ENCODE peak calls at places on chromosome 15, in ten cellular contexts. One of them, this sample, is unnamed.
A peak's percentile ranks its signal among the peaks of the same experiment; 100 is the strongest.

GRCh38 chr15:60616628-60617027 is 137.7 kb upstream of the ICE2 start:
- DNase-seq in ovary: no peak
- DNase-seq in IMR-90: no peak
- DNase-seq in sigmoid colon: no peak
- DNase-seq in adrenal gland: no peak
- DNase-seq in fibroblast of pulmonary artery: no peak
- DNase-seq in dorsolateral prefrontal cortex: no peak
- DNase-seq in astrocyte of the spinal cord: no peak
- DNase-seq in psoas muscle: no peak
- DNase-seq in A549: no peak
- DNase-seq in this sample: no peak

GRCh38 chr15:91100561-91101355 is 701 bp downstream of the SV2B start:
- DNase-seq in ovary: no peak
- DNase-seq in IMR-90: peak; percentile 7
- DNase-seq in sigmoid colon: no peak
- DNase-seq in adrenal gland: no peak
- DNase-seq in fibroblast of pulmonary artery: peak; percentile 21
- DNase-seq in dorsolateral prefrontal cortex: no peak
- DNase-seq in astrocyte of the spinal cord: peak; percentile 19
- DNase-seq in psoas muscle: no peak
- DNase-seq in A549: no peak
- DNase-seq in this sample: peak; percentile 14

GRCh38 chr15:23467110-23467600 is 20.1 kb upstream of the GOLGA6L2 start:
- DNase-seq in ovary: no peak
- DNase-seq in IMR-90: peak; percentile 11
- DNase-seq in sigmoid colon: no peak
- DNase-seq in adrenal gland: no peak
- DNase-seq in fibroblast of pulmonary artery: peak; percentile 55
- DNase-seq in dorsolateral prefrontal cortex: no peak
- DNase-seq in astrocyte of the spinal cord: peak; percentile 21
- DNase-seq in psoas muscle: no peak
- DNase-seq in A549: peak; percentile 65
- DNase-seq in this sample: peak; percentile 53

GRCh38 chr15:79943820-79944219 is 27.2 kb downstream of the BCL2A1 start:
- DNase-seq in ovary: no peak
- DNase-seq in IMR-90: peak; percentile 92
- DNase-seq in sigmoid colon: no peak
- DNase-seq in adrenal gland: no peak
- DNase-seq in fibroblast of pulmonary artery: peak; percentile 22
- DNase-seq in dorsolateral prefrontal cortex: no peak
- DNase-seq in astrocyte of the spinal cord: no peak
- DNase-seq in psoas muscle: no peak
- DNase-seq in A549: peak; percentile 73
- DNase-seq in this sample: peak; percentile 74

GRCh38 chr15:64279131-64279530 is 76.8 kb downstream of the CSNK1G1 start:
- DNase-seq in ovary: no peak
- DNase-seq in IMR-90: peak; percentile 49
- DNase-seq in sigmoid colon: no peak
- DNase-seq in adrenal gland: no peak
- DNase-seq in fibroblast of pulmonary artery: no peak
- DNase-seq in dorsolateral prefrontal cortex: no peak
- DNase-seq in astrocyte of the spinal cord: no peak
- DNase-seq in psoas muscle: no peak
- DNase-seq in A549: no peak
- DNase-seq in this sample: no peak

GRCh38 chr15:83477791-83478537 is 30.8 kb downstream of the SH3GL3 start:
- DNase-seq in ovary: no peak
- DNase-seq in IMR-90: no peak
- DNase-seq in sigmoid colon: no peak
- DNase-seq in adrenal gland: no peak
- DNase-seq in fibroblast of pulmonary artery: no peak
- DNase-seq in dorsolateral prefrontal cortex: no peak
- DNase-seq in astrocyte of the spinal cord: no peak
- DNase-seq in psoas muscle: no peak
- DNase-seq in A549: no peak
- DNase-seq in this sample: no peak

GRCh38 chr15:29682361-29682760 is 139.9 kb downstream of the TJP1 start:
- DNase-seq in ovary: no peak
- DNase-seq in IMR-90: no peak
- DNase-seq in sigmoid colon: no peak
- DNase-seq in adrenal gland: no peak
- DNase-seq in fibroblast of pulmonary artery: no peak
- DNase-seq in dorsolateral prefrontal cortex: no peak
- DNase-seq in astrocyte of the spinal cord: no peak
- DNase-seq in psoas muscle: no peak
- DNase-seq in A549: no peak
- DNase-seq in this sample: no peak

GRCh38 chr15:59657635-59658125 is 365 bp upstream of the GTF2A2 start:
- DNase-seq in ovary: peak; percentile 15
- DNase-seq in IMR-90: no peak
- DNase-seq in sigmoid colon: no peak
- DNase-seq in adrenal gland: peak; percentile 14
- DNase-seq in fibroblast of pulmonary artery: no peak
- DNase-seq in dorsolateral prefrontal cortex: no peak
- DNase-seq in astrocyte of the spinal cord: no peak
- DNase-seq in psoas muscle: no peak
- DNase-seq in A549: no peak
- DNase-seq in this sample: no peak

GRCh38 chr15:77144492-77145070 is 73.7 kb upstream of the TSPAN3 start:
- DNase-seq in ovary: no peak
- DNase-seq in IMR-90: peak; percentile 97
- DNase-seq in sigmoid colon: no peak
- DNase-seq in adrenal gland: no peak
- DNase-seq in fibroblast of pulmonary artery: peak; percentile 94
- DNase-seq in dorsolateral prefrontal cortex: no peak
- DNase-seq in astrocyte of the spinal cord: peak; percentile 96
- DNase-seq in psoas muscle: no peak
- DNase-seq in A549: no peak
- DNase-seq in this sample: peak; percentile 94

GRCh38 chr15:90266061-90266431 is 574 bp downstream of the NGRN start:
- DNase-seq in ovary: no peak
- DNase-seq in IMR-90: peak; percentile 4
- DNase-seq in sigmoid colon: peak; percentile 73
- DNase-seq in adrenal gland: peak; percentile 58
- DNase-seq in fibroblast of pulmonary artery: peak; percentile 29
- DNase-seq in dorsolateral prefrontal cortex: peak; percentile 25
- DNase-seq in astrocyte of the spinal cord: no peak
- DNase-seq in psoas muscle: peak; percentile 62
- DNase-seq in A549: peak; percentile 68
- DNase-seq in this sample: peak; percentile 25

GRCh38 chr15:40238481-40238926 is 359 bp upstream of the PAK6 start:
- DNase-seq in ovary: no peak
- DNase-seq in IMR-90: no peak
- DNase-seq in sigmoid colon: peak; percentile 32
- DNase-seq in adrenal gland: no peak
- DNase-seq in fibroblast of pulmonary artery: no peak
- DNase-seq in dorsolateral prefrontal cortex: no peak
- DNase-seq in astrocyte of the spinal cord: no peak
- DNase-seq in psoas muscle: no peak
- DNase-seq in A549: no peak
- DNase-seq in this sample: no peak

GRCh38 chr15:28984421-28985375 is 98.9 kb downstream of the APBA2 start:
- DNase-seq in ovary: peak; percentile 21
- DNase-seq in IMR-90: peak; percentile 82
- DNase-seq in sigmoid colon: no peak
- DNase-seq in adrenal gland: no peak
- DNase-seq in fibroblast of pulmonary artery: peak; percentile 58
- DNase-seq in dorsolateral prefrontal cortex: peak; percentile 75
- DNase-seq in astrocyte of the spinal cord: peak; percentile 68
- DNase-seq in psoas muscle: no peak
- DNase-seq in A549: no peak
- DNase-seq in this sample: peak; percentile 46

GRCh38 chr15:67341539-67341938 is 87.0 kb downstream of the IQCH start:
- DNase-seq in ovary: no peak
- DNase-seq in IMR-90: no peak
- DNase-seq in sigmoid colon: no peak
- DNase-seq in adrenal gland: no peak
- DNase-seq in fibroblast of pulmonary artery: no peak
- DNase-seq in dorsolateral prefrontal cortex: no peak
- DNase-seq in astrocyte of the spinal cord: no peak
- DNase-seq in psoas muscle: no peak
- DNase-seq in A549: no peak
- DNase-seq in this sample: no peak

GRCh38 chr15:100111103-100112060 is 230.4 kb downstream of the ADAMTS17 start:
- DNase-seq in ovary: no peak
- DNase-seq in IMR-90: peak; percentile 88
- DNase-seq in sigmoid colon: peak; percentile 80
- DNase-seq in adrenal gland: peak; percentile 87
- DNase-seq in fibroblast of pulmonary artery: peak; percentile 92
- DNase-seq in dorsolateral prefrontal cortex: no peak
- DNase-seq in astrocyte of the spinal cord: peak; percentile 87
- DNase-seq in psoas muscle: peak; percentile 79
- DNase-seq in A549: peak; percentile 30
- DNase-seq in this sample: peak; percentile 83

DNA sequence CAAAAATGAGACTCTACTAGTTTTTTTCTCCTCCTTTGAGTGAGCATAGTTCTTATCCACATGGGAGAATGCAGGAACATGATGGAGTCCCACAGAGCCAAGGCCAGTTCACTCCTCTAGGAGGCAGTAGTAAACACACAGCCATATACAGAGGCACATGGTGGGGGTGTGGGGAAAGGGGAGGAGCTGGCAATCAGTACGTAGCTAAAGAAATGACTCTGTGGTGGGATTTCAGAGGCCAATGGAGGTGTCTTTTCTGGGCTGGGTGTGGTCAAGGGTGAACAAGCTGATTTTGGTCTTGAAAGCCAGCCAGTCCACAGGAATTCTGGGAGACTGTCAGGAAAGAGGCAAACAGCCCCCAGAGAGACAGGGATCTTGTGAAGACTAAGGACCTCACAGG is 6.6 kb upstream of the RAB11A start:
- DNase-seq in ovary: no peak
- DNase-seq in IMR-90: peak; percentile 56
- DNase-seq in sigmoid colon: no peak
- DNase-seq in adrenal gland: peak; percentile 52
- DNase-seq in fibroblast of pulmonary artery: peak; percentile 74
- DNase-seq in dorsolateral prefrontal cortex: no peak
- DNase-seq in astrocyte of the spinal cord: peak; percentile 61
- DNase-seq in psoas muscle: no peak
- DNase-seq in A549: peak; percentile 92
- DNase-seq in this sample: peak; percentile 86
- TF ChIP-seq CTCF in ovary: no peak
- TF ChIP-seq CTCF in IMR-90: peak; percentile 47
- TF ChIP-seq CTCF in sigmoid colon: no peak
- TF ChIP-seq CTCF in adrenal gland: peak; percentile 46
- TF ChIP-seq CTCF in fibroblast of pulmonary artery: peak; percentile 61
- TF ChIP-seq CTCF in dorsolateral prefrontal cortex: peak; percentile 13
- TF ChIP-seq CTCF in astrocyte of the spinal cord: peak; percentile 64
- TF ChIP-seq CTCF in psoas muscle: peak; percentile 28
- TF ChIP-seq CTCF in A549: peak; percentile 51
- TF ChIP-seq CTCF in this sample: peak; percentile 76

GRCh38 chr15:92810418-92811138 is 89.5 kb upstream of the CHD2 start:
- DNase-seq in ovary: peak; percentile 69
- DNase-seq in IMR-90: peak; percentile 78
- DNase-seq in sigmoid colon: peak; percentile 84
- DNase-seq in adrenal gland: peak; percentile 80
- DNase-seq in fibroblast of pulmonary artery: peak; percentile 85
- DNase-seq in dorsolateral prefrontal cortex: peak; percentile 75
- DNase-seq in astrocyte of the spinal cord: peak; percentile 83
- DNase-seq in psoas muscle: peak; percentile 74
- DNase-seq in A549: peak; percentile 92
- DNase-seq in this sample: peak; percentile 76

GRCh38 chr15:92813440-92813839 is 86.7 kb upstream of the CHD2 start:
- DNase-seq in ovary: no peak
- DNase-seq in IMR-90: no peak
- DNase-seq in sigmoid colon: no peak
- DNase-seq in adrenal gland: no peak
- DNase-seq in fibroblast of pulmonary artery: no peak
- DNase-seq in dorsolateral prefrontal cortex: no peak
- DNase-seq in astrocyte of the spinal cord: no peak
- DNase-seq in psoas muscle: no peak
- DNase-seq in A549: no peak
- DNase-seq in this sample: no peak

GRCh38 chr15:92809880-92810361 is 90.2 kb upstream of the CHD2 start:
- DNase-seq in ovary: peak; percentile 47
- DNase-seq in IMR-90: peak; percentile 68
- DNase-seq in sigmoid colon: peak; percentile 80
- DNase-seq in adrenal gland: peak; percentile 47
- DNase-seq in fibroblast of pulmonary artery: peak; percentile 58
- DNase-seq in dorsolateral prefrontal cortex: peak; percentile 37
- DNase-seq in astrocyte of the spinal cord: peak; percentile 63
- DNase-seq in psoas muscle: no peak
- DNase-seq in A549: peak; percentile 65
- DNase-seq in this sample: peak; percentile 49

GRCh38 chr15:92812271-92812670 is 87.9 kb upstream of the CHD2 start:
- DNase-seq in ovary: no peak
- DNase-seq in IMR-90: no peak
- DNase-seq in sigmoid colon: no peak
- DNase-seq in adrenal gland: no peak
- DNase-seq in fibroblast of pulmonary artery: no peak
- DNase-seq in dorsolateral prefrontal cortex: no peak
- DNase-seq in astrocyte of the spinal cord: no peak
- DNase-seq in psoas muscle: no peak
- DNase-seq in A549: no peak
- DNase-seq in this sample: no peak

GRCh38 chr15:92811514-92811913 is 88.6 kb upstream of the CHD2 start:
- DNase-seq in ovary: no peak
- DNase-seq in IMR-90: no peak
- DNase-seq in sigmoid colon: no peak
- DNase-seq in adrenal gland: no peak
- DNase-seq in fibroblast of pulmonary artery: peak; percentile 29
- DNase-seq in dorsolateral prefrontal cortex: peak; percentile 23
- DNase-seq in astrocyte of the spinal cord: peak; percentile 14
- DNase-seq in psoas muscle: no peak
- DNase-seq in A549: peak; percentile 80
- DNase-seq in this sample: no peak
- H3K4me3 ChIP-seq in ovary: no peak overlapping the region
- H3K4me3 ChIP-seq in IMR-90: no peak overlapping the region
- H3K4me3 ChIP-seq in sigmoid colon: no peak overlapping the region
- H3K4me3 ChIP-seq in adrenal gland: no peak overlapping the region
- H3K4me3 ChIP-seq in fibroblast of pulmonary artery: peak overlapping the region; percentile 48
- H3K4me3 ChIP-seq in dorsolateral prefrontal cortex: peak overlapping the region; percentile 73
- H3K4me3 ChIP-seq in astrocyte of the spinal cord: peak overlapping the region; percentile 48
- H3K4me3 ChIP-seq in psoas muscle: peak overlapping the region; percentile 67
- H3K4me3 ChIP-seq in A549: peak overlapping the region; percentile 41
- H3K4me3 ChIP-seq in this sample: no peak overlapping the region

DNA sequence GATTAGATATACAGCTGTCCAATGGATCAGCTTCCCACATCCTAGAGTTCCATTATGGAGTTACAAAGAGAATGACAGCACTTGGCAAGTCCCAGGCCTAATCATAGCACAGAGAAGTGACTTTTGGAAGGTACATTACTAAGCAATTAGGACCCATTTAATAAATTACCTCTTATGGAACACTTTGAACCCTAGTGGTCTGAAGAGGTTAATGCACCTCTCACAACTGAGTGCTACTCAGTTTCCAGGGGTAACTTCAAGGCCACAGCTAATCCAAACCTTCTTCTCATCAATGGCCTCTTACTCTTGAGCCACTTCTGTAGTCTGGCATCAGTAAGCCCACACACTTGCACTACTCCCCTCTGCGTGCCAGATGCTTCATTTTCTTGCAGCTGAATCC is 34.9 kb upstream of the MEIS2 start:
- DNase-seq in ovary: no peak
- DNase-seq in IMR-90: no peak
- DNase-seq in sigmoid colon: no peak
- DNase-seq in adrenal gland: no peak
- DNase-seq in fibroblast of pulmonary artery: peak; percentile 20
- DNase-seq in dorsolateral prefrontal cortex: no peak
- DNase-seq in astrocyte of the spinal cord: no peak
- DNase-seq in psoas muscle: no peak
- DNase-seq in A549: no peak
- DNase-seq in this sample: no peak
- TF ChIP-seq CTCF in ovary: no peak
- TF ChIP-seq CTCF in IMR-90: peak; percentile 19
- TF ChIP-seq CTCF in sigmoid colon: no peak
- TF ChIP-seq CTCF in adrenal gland: no peak
- TF ChIP-seq CTCF in fibroblast of pulmonary artery: peak; percentile 40
- TF ChIP-seq CTCF in dorsolateral prefrontal cortex: no peak
- TF ChIP-seq CTCF in astrocyte of the spinal cord: peak; percentile 37
- TF ChIP-seq CTCF in psoas muscle: peak; percentile 17
- TF ChIP-seq CTCF in A549: no peak
- TF ChIP-seq CTCF in this sample: peak; percentile 53

GRCh38 chr15:81133782-81134461 is at the start of gene CFAP161:
- DNase-seq in ovary: peak; percentile 81
- DNase-seq in IMR-90: peak; percentile 69
- DNase-seq in sigmoid colon: peak; percentile 86
- DNase-seq in adrenal gland: peak; percentile 72
- DNase-seq in fibroblast of pulmonary artery: peak; percentile 73
- DNase-seq in dorsolateral prefrontal cortex: peak; percentile 91
- DNase-seq in astrocyte of the spinal cord: peak; percentile 49
- DNase-seq in psoas muscle: peak; percentile 82
- DNase-seq in A549: peak; percentile 40
- DNase-seq in this sample: peak; percentile 75
- H3K4me3 ChIP-seq in ovary: peak within 1 kb of the TSS; percentile 35
- H3K4me3 ChIP-seq in IMR-90: peak within 1 kb of the TSS; percentile 52
- H3K4me3 ChIP-seq in sigmoid colon: no peak within 1 kb of the TSS
- H3K4me3 ChIP-seq in adrenal gland: no peak within 1 kb of the TSS
- H3K4me3 ChIP-seq in fibroblast of pulmonary artery: peak within 1 kb of the TSS; percentile 49
- H3K4me3 ChIP-seq in dorsolateral prefrontal cortex: peak within 1 kb of the TSS; percentile 62
- H3K4me3 ChIP-seq in astrocyte of the spinal cord: peak within 1 kb of the TSS; percentile 38
- H3K4me3 ChIP-seq in psoas muscle: peak within 1 kb of the TSS; percentile 52
- H3K4me3 ChIP-seq in A549: peak within 1 kb of the TSS; percentile 25
- H3K4me3 ChIP-seq in this sample: peak within 1 kb of the TSS; percentile 51